ENCODE peak calls at places on chromosomes 2 and 18, in nine cellular contexts. One of them, this sample, is unnamed.

GRCh38 chr2:16664052-16664731 is 1.4 kb downstream of the CYRIA start:
- DNase-seq in lung microvascular endothelial cell: peak; percentile 91
- DNase-seq in fibroblast of the aortic adventitia: peak; percentile 24
- DNase-seq in astrocyte of the spinal cord: peak; percentile 93
- DNase-seq in left cardiac atrium: peak; percentile 37
- DNase-seq in NCI-H1105 treated with DMSO at 0.1 percent for 48 hours: peak; percentile 41
- DNase-seq in LoVo: no peak
- DNase-seq in EH: no peak
- DNase-seq in T-helper 2 cell: no peak
- DNase-seq in this sample: peak; percentile 47

GRCh38 chr2:235841863-235842262 is 326.3 kb downstream of the GBX2 start:
- DNase-seq in lung microvascular endothelial cell: no peak
- DNase-seq in fibroblast of the aortic adventitia: no peak
- DNase-seq in astrocyte of the spinal cord: no peak
- DNase-seq in left cardiac atrium: no peak
- DNase-seq in NCI-H1105 treated with DMSO at 0.1 percent for 48 hours: no peak
- DNase-seq in LoVo: no peak
- DNase-seq in EH: no peak
- DNase-seq in T-helper 2 cell: no peak
- DNase-seq in this sample: no peak

GRCh38 chr18:54805571-54806334 is 22.5 kb upstream of the RAB27B start:
- DNase-seq in lung microvascular endothelial cell: peak; percentile 5
- DNase-seq in fibroblast of the aortic adventitia: peak; percentile 92
- DNase-seq in astrocyte of the spinal cord: peak; percentile 91
- DNase-seq in left cardiac atrium: no peak
- DNase-seq in NCI-H1105 treated with DMSO at 0.1 percent for 48 hours: no peak
- DNase-seq in LoVo: no peak
- DNase-seq in EH: peak; percentile 85
- DNase-seq in T-helper 2 cell: no peak
- DNase-seq in this sample: peak; percentile 54

GRCh38 chr2:18379869-18380268 is 180.6 kb downstream of the RDH14 start:
- DNase-seq in lung microvascular endothelial cell: no peak
- DNase-seq in fibroblast of the aortic adventitia: no peak
- DNase-seq in astrocyte of the spinal cord: no peak
- DNase-seq in left cardiac atrium: no peak
- DNase-seq in NCI-H1105 treated with DMSO at 0.1 percent for 48 hours: no peak
- DNase-seq in LoVo: no peak
- DNase-seq in EH: no peak
- DNase-seq in T-helper 2 cell: no peak
- DNase-seq in this sample: no peak

GRCh38 chr18:59718108-59719057 is 21.2 kb upstream of the CCBE1 start:
- DNase-seq in lung microvascular endothelial cell: no peak
- DNase-seq in fibroblast of the aortic adventitia: peak; percentile 96
- DNase-seq in astrocyte of the spinal cord: peak; percentile 89
- DNase-seq in left cardiac atrium: no peak
- DNase-seq in NCI-H1105 treated with DMSO at 0.1 percent for 48 hours: no peak
- DNase-seq in LoVo: peak; percentile 51
- DNase-seq in EH: peak; percentile 99
- DNase-seq in T-helper 2 cell: no peak
- DNase-seq in this sample: no peak

GRCh38 chr18:8341481-8342230 is 267.6 kb upstream of the RAB12 start:
- DNase-seq in lung microvascular endothelial cell: no peak
- DNase-seq in fibroblast of the aortic adventitia: peak; percentile 77
- DNase-seq in astrocyte of the spinal cord: peak; percentile 65
- DNase-seq in left cardiac atrium: no peak
- DNase-seq in NCI-H1105 treated with DMSO at 0.1 percent for 48 hours: no peak
- DNase-seq in LoVo: no peak
- DNase-seq in EH: peak; percentile 92
- DNase-seq in T-helper 2 cell: no peak
- DNase-seq in this sample: no peak

GRCh38 chr2:88451647-88452150 is 794 bp downstream of the FOXI3 start:
- DNase-seq in lung microvascular endothelial cell: peak; percentile 13
- DNase-seq in fibroblast of the aortic adventitia: no peak
- DNase-seq in astrocyte of the spinal cord: no peak
- DNase-seq in left cardiac atrium: no peak
- DNase-seq in NCI-H1105 treated with DMSO at 0.1 percent for 48 hours: peak; percentile 45
- DNase-seq in LoVo: no peak
- DNase-seq in EH: no peak
- DNase-seq in T-helper 2 cell: no peak
- DNase-seq in this sample: no peak

GRCh38 chr2:219385958-219386520 is 1.7 kb downstream of the DNPEP start:
- DNase-seq in lung microvascular endothelial cell: no peak
- DNase-seq in fibroblast of the aortic adventitia: no peak
- DNase-seq in astrocyte of the spinal cord: no peak
- DNase-seq in left cardiac atrium: no peak
- DNase-seq in NCI-H1105 treated with DMSO at 0.1 percent for 48 hours: no peak
- DNase-seq in LoVo: no peak
- DNase-seq in EH: no peak
- DNase-seq in T-helper 2 cell: no peak
- DNase-seq in this sample: no peak

GRCh38 chr18:59263566-59264135 is 9.6 kb downstream of the RAX start:
- DNase-seq in lung microvascular endothelial cell: no peak
- DNase-seq in fibroblast of the aortic adventitia: no peak
- DNase-seq in astrocyte of the spinal cord: no peak
- DNase-seq in left cardiac atrium: no peak
- DNase-seq in NCI-H1105 treated with DMSO at 0.1 percent for 48 hours: no peak
- DNase-seq in LoVo: no peak
- DNase-seq in EH: no peak
- DNase-seq in T-helper 2 cell: no peak
- DNase-seq in this sample: no peak

GRCh38 chr2:120472031-120472430 is 126.1 kb downstream of the INHBB start:
- DNase-seq in lung microvascular endothelial cell: no peak
- DNase-seq in fibroblast of the aortic adventitia: no peak
- DNase-seq in astrocyte of the spinal cord: no peak
- DNase-seq in left cardiac atrium: no peak
- DNase-seq in NCI-H1105 treated with DMSO at 0.1 percent for 48 hours: no peak
- DNase-seq in LoVo: no peak
- DNase-seq in EH: peak; percentile 33
- DNase-seq in T-helper 2 cell: no peak
- DNase-seq in this sample: no peak

GRCh38 chr2:40034198-40034597 is 255.1 kb upstream of the THUMPD2 start:
- DNase-seq in lung microvascular endothelial cell: no peak
- DNase-seq in fibroblast of the aortic adventitia: peak; percentile 70
- DNase-seq in astrocyte of the spinal cord: peak; percentile 81
- DNase-seq in left cardiac atrium: no peak
- DNase-seq in NCI-H1105 treated with DMSO at 0.1 percent for 48 hours: no peak
- DNase-seq in LoVo: no peak
- DNase-seq in EH: peak; percentile 82
- DNase-seq in T-helper 2 cell: no peak
- DNase-seq in this sample: no peak

GRCh38 chr2:235793163-235793752 is 299.4 kb downstream of the AGAP1 start:
- DNase-seq in lung microvascular endothelial cell: peak; percentile 59
- DNase-seq in fibroblast of the aortic adventitia: no peak
- DNase-seq in astrocyte of the spinal cord: no peak
- DNase-seq in left cardiac atrium: no peak
- DNase-seq in NCI-H1105 treated with DMSO at 0.1 percent for 48 hours: no peak
- DNase-seq in LoVo: no peak
- DNase-seq in EH: peak; percentile 24
- DNase-seq in T-helper 2 cell: no peak
- DNase-seq in this sample: no peak

GRCh38 chr2:186561467-186562208 is 28.2 kb upstream of the ITGAV start:
- DNase-seq in lung microvascular endothelial cell: no peak
- DNase-seq in fibroblast of the aortic adventitia: no peak
- DNase-seq in astrocyte of the spinal cord: no peak
- DNase-seq in left cardiac atrium: no peak
- DNase-seq in NCI-H1105 treated with DMSO at 0.1 percent for 48 hours: no peak
- DNase-seq in LoVo: no peak
- DNase-seq in EH: no peak
- DNase-seq in T-helper 2 cell: no peak
- DNase-seq in this sample: no peak

GRCh38 chr2:20141056-20141762 is 83.7 kb downstream of the SDC1 start:
- DNase-seq in lung microvascular endothelial cell: peak; percentile 94
- DNase-seq in fibroblast of the aortic adventitia: peak; percentile 96
- DNase-seq in astrocyte of the spinal cord: peak; percentile 91
- DNase-seq in left cardiac atrium: peak; percentile 69
- DNase-seq in NCI-H1105 treated with DMSO at 0.1 percent for 48 hours: no peak
- DNase-seq in LoVo: peak; percentile 47
- DNase-seq in EH: peak; percentile 95
- DNase-seq in T-helper 2 cell: no peak
- DNase-seq in this sample: peak; percentile 64

GRCh38 chr18:48803951-48804855 is 146.6 kb downstream of the SMAD7 start:
- DNase-seq in lung microvascular endothelial cell: no peak
- DNase-seq in fibroblast of the aortic adventitia: no peak
- DNase-seq in astrocyte of the spinal cord: no peak
- DNase-seq in left cardiac atrium: peak; percentile 28
- DNase-seq in NCI-H1105 treated with DMSO at 0.1 percent for 48 hours: no peak
- DNase-seq in LoVo: no peak
- DNase-seq in EH: no peak
- DNase-seq in T-helper 2 cell: no peak
- DNase-seq in this sample: no peak

GRCh38 chr2:204425821-204426220 is 119.5 kb upstream of the PARD3B start:
- DNase-seq in lung microvascular endothelial cell: peak; percentile 89
- DNase-seq in fibroblast of the aortic adventitia: no peak
- DNase-seq in astrocyte of the spinal cord: no peak
- DNase-seq in left cardiac atrium: no peak
- DNase-seq in NCI-H1105 treated with DMSO at 0.1 percent for 48 hours: no peak
- DNase-seq in LoVo: no peak
- DNase-seq in EH: peak; percentile 13
- DNase-seq in T-helper 2 cell: no peak
- DNase-seq in this sample: peak; percentile 76

GRCh38 chr2:10914272-10914693 is 2.5 kb downstream of the KCNF1 start:
- DNase-seq in lung microvascular endothelial cell: no peak
- DNase-seq in fibroblast of the aortic adventitia: no peak
- DNase-seq in astrocyte of the spinal cord: no peak
- DNase-seq in left cardiac atrium: no peak
- DNase-seq in NCI-H1105 treated with DMSO at 0.1 percent for 48 hours: no peak
- DNase-seq in LoVo: no peak
- DNase-seq in EH: no peak
- DNase-seq in T-helper 2 cell: no peak
- DNase-seq in this sample: no peak

GRCh38 chr2:188676012-188676405 is 298.2 kb upstream of the COL3A1 start:
- DNase-seq in lung microvascular endothelial cell: no peak
- DNase-seq in fibroblast of the aortic adventitia: peak; percentile 90
- DNase-seq in astrocyte of the spinal cord: peak; percentile 63
- DNase-seq in left cardiac atrium: no peak
- DNase-seq in NCI-H1105 treated with DMSO at 0.1 percent for 48 hours: no peak
- DNase-seq in LoVo: no peak
- DNase-seq in EH: peak; percentile 46
- DNase-seq in T-helper 2 cell: no peak
- DNase-seq in this sample: no peak

GRCh38 chr2:9336209-9336533 is 87.2 kb downstream of the ITGB1BP1 start:
- DNase-seq in lung microvascular endothelial cell: peak; percentile 24
- DNase-seq in fibroblast of the aortic adventitia: no peak
- DNase-seq in astrocyte of the spinal cord: peak; percentile 57
- DNase-seq in left cardiac atrium: no peak
- DNase-seq in NCI-H1105 treated with DMSO at 0.1 percent for 48 hours: peak; percentile 79
- DNase-seq in LoVo: no peak
- DNase-seq in EH: peak; percentile 52
- DNase-seq in T-helper 2 cell: no peak
- DNase-seq in this sample: no peak

GRCh38 chr18:9918016-9918680 is 4.3 kb downstream of the VAPA start:
- DNase-seq in lung microvascular endothelial cell: peak; percentile 80
- DNase-seq in fibroblast of the aortic adventitia: peak; percentile 44
- DNase-seq in astrocyte of the spinal cord: peak; percentile 63
- DNase-seq in left cardiac atrium: no peak
- DNase-seq in NCI-H1105 treated with DMSO at 0.1 percent for 48 hours: no peak
- DNase-seq in LoVo: no peak
- DNase-seq in EH: peak; percentile 41
- DNase-seq in T-helper 2 cell: no peak
- DNase-seq in this sample: peak; percentile 59